ENCODE peak calls at places on chromosomes 5 and 9, in seven cellular contexts. D, A, J, P, O, C and K are unnamed samples.
A peak's percentile ranks its signal among the peaks of the same experiment; 100 is the strongest.

GRCh38 chr5:136819526-136820302 is 454.4 kb upstream of the TRPC7 start:
- DNase-seq in D (no peak), A (peak; percentile 37), J (no peak), P (no peak), O (no peak), C (no peak), K (no peak)

GRCh38 chr9:130304141-130304540 is 38.6 kb downstream of the HMCN2 start:
- DNase-seq in D (no peak), A (no peak), J (no peak), P (no peak), O (no peak), C (no peak), K (no peak)

GRCh38 chr9:77899679-77900354 is 131.8 kb downstream of the GNAQ start:
- DNase-seq in D (peak; percentile 87), A (no peak), J (no peak), P (peak; percentile 70), O (no peak), C (no peak), K (no peak)

GRCh38 chr9:22203371-22204138 is 194.4 kb upstream of the CDKN2B start:
- DNase-seq in D (peak; percentile 54), A (peak; percentile 5), J (no peak), P (peak; percentile 52), O (no peak), C (no peak), K (no peak)

GRCh38 chr9:127035948-127036347 is 86.5 kb downstream of the ANGPTL2 start:
- DNase-seq in D (no peak), A (no peak), J (no peak), P (peak; percentile 29), O (no peak), C (no peak), K (no peak)

GRCh38 chr5:141637693-141638419 is 1.1 kb downstream of the RELL2 start:
- DNase-seq in D (peak; percentile 37), A (peak; percentile 93), J (peak; percentile 87), P (peak; percentile 53), O (peak; percentile 94), C (peak; percentile 68), K (peak; percentile 72)

GRCh38 chr5:15757103-15757502 is 257.1 kb downstream of the FBXL7 start:
- DNase-seq in D (peak; percentile 64), A (peak; percentile 59), J (no peak), P (peak; percentile 20), O (no peak), C (peak; percentile 24), K (no peak)

GRCh38 chr5:158995694-158996173 is 104.0 kb downstream of the EBF1 start:
- DNase-seq in D (no peak), A (no peak), J (no peak), P (no peak), O (no peak), C (no peak), K (no peak)

GRCh38 chr5:27472000-27472763 is 433.8 kb upstream of the CDH9 start:
- DNase-seq in D (peak; percentile 19), A (peak; percentile 96), J (peak; percentile 89), P (peak; percentile 93), O (peak; percentile 97), C (no peak), K (peak; percentile 56)

GRCh38 chr9:69675563-69675962 is 3.4 kb upstream of the APBA1 start:
- DNase-seq in D (no peak), A (no peak), J (no peak), P (no peak), O (no peak), C (no peak), K (no peak)

GRCh38 chr9:98899399-98900056 is 44.2 kb upstream of the COL15A1 start:
- DNase-seq in D (peak; percentile 91), A (no peak), J (no peak), P (peak; percentile 83), O (no peak), C (no peak), K (no peak)

GRCh38 chr9:99905833-99906402 is 536 bp upstream of the STX17 start:
- DNase-seq in D (peak; percentile 6), A (no peak), J (no peak), P (peak; percentile 16), O (no peak), C (peak; percentile 23), K (no peak)

DNA sequence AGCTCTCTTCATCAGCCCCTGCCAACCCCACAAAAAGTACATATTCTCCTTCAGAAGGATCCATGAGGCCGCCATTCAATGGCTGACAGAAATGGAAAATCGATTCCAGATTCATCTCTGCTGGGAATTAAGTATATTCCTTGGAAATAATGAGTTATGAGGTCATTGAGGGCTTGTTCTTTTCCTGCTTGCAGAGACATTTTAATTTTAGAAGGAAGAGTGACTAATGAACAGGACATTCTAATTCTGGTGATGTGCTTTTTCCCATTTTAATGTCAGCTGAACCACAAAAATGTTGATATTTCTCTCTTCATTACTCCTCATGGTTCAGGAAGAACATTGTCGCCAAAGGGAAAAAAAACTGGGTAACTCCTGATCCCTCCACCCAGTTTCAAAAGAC is 314.0 kb downstream of the PIK3R1 start:
- DNase-seq in D (peak; percentile 35), A (no peak), J (no peak), P (peak; percentile 61), O (no peak), C (no peak), K (no peak)
- H3K18ac ChIP-seq in D (peak overlapping the region; percentile 65), A (no peak overlapping the region), J (no peak overlapping the region), P (no peak overlapping the region), O (no peak overlapping the region), C (no peak overlapping the region), K (no peak overlapping the region)

GRCh38 chr5:78907255-78907886 is 77.7 kb downstream of the ARSB start:
- DNase-seq in D (peak; percentile 99), A (peak; percentile 65), J (no peak), P (peak; percentile 95), O (no peak), C (peak; percentile 25), K (no peak)
- H3K4me1 ChIP-seq in D (peaks cover 21% of the 10 kb centered on the region), A (peaks cover 11% of the 10 kb centered on the region), J (peaks cover 11% of the 10 kb centered on the region), P (peaks cover 9% of the 10 kb centered on the region), O (peaks cover 5% of the 10 kb centered on the region), C (peaks cover 10% of the 10 kb centered on the region), K (peaks cover 25% of the 10 kb centered on the region)

GRCh38 chr9:106799146-106799545 is 63.8 kb upstream of the ZNF462 start:
- DNase-seq in D (peak; percentile 79), A (peak; percentile 73), J (no peak), P (peak; percentile 60), O (no peak), C (peak; percentile 71), K (no peak)
- H3K18ac ChIP-seq in D (no peak overlapping the region), A (no peak overlapping the region), J (no peak overlapping the region), P (no peak overlapping the region), O (no peak overlapping the region), C (no peak overlapping the region), K (no peak overlapping the region)

GRCh38 chr5:56412601-56413379 is 179.7 kb upstream of the ANKRD55 start:
- DNase-seq in D (no peak), A (no peak), J (no peak), P (peak; percentile 50), O (no peak), C (no peak), K (no peak)
- H3K4me1 ChIP-seq in D (peaks cover 19% of the 10 kb centered on the region), A (no peaks in the 10 kb centered on the region), J (no peaks in the 10 kb centered on the region), P (peaks cover 1% of the 10 kb centered on the region), O (no peaks in the 10 kb centered on the region), C (peaks cover 6% of the 10 kb centered on the region), K (no peaks in the 10 kb centered on the region)

GRCh38 chr5:111777382-111777781 is 20.4 kb upstream of the NREP start:
- DNase-seq in D (no peak), A (no peak), J (no peak), P (no peak), O (no peak), C (no peak), K (no peak)
- H3K18ac ChIP-seq in D (no peak overlapping the region), A (no peak overlapping the region), J (no peak overlapping the region), P (no peak overlapping the region), O (no peak overlapping the region), C (no peak overlapping the region), K (no peak overlapping the region)

DNA sequence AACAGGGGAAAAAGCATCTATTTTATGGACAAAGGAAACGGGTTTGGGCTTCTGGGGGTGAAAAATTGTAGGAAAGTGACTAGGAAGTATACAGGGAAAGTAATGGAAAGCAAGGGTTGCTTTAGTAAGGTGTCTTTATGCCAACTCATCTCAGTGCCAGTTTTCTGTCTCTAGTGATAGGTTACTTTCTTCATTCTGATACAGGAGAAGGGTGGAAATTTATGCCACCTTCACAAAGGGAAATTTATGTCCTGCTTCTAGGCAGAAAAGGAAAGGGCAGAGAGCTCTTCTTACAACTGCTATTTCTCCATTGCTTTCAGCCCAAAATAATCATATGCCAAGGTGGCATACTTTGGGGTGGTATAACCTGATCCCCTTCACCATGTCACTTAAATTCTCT is 20.1 kb upstream of the ERMP1 start:
- DNase-seq in D (no peak), A (no peak), J (no peak), P (no peak), O (no peak), C (no peak), K (no peak)
- H3K4me1 ChIP-seq in D (peaks cover 2% of the 10 kb centered on the region), A (no peaks in the 10 kb centered on the region), J (no peaks in the 10 kb centered on the region), P (peaks cover 4% of the 10 kb centered on the region), O (no peaks in the 10 kb centered on the region), C (peaks cover 2% of the 10 kb centered on the region), K (no peaks in the 10 kb centered on the region)

DNA sequence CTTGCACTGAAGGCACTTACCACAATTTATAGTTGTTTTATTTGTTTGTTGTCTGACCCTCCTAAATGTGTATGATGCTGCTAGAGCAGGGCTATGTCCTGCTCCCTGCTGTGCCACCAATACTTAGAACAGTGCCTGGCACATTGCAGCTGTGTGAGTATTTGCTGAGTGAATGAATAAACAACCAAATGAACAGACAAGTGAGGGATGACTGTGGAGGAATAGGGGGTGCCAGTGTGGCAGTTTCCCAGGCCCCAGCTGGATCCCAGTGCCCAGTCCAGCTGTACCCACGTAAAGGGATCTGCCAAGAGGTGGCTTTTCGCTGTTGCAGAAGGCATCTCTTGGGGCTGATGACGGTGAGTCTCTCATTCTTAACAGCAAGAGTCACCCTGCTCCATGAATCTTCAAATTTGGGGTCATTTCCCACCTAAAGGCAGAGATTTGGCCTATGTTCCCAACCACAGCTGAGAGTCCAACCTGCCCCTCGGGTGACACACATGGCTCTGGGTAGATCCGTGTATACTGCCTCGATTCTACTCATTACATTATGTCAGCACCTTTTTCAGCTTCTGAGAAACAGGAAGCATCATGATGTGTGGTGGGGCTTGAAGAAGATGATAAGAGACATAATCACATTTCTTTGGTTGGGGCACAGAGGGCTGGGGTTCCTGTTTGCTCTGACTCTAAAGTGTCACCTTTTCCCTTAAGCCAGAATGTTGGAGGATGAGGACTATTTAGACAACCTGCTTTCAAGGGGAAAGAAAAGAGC is 14.3 kb downstream of the IL5 start:
- DNase-seq in D (no peak), A (no peak), J (no peak), P (no peak), O (no peak), C (no peak), K (no peak)
- H3K18ac ChIP-seq in D (no peak overlapping the region), A (no peak overlapping the region), J (no peak overlapping the region), P (no peak overlapping the region), O (no peak overlapping the region), C (no peak overlapping the region), K (no peak overlapping the region)

GRCh38 chr9:90816690-90817089 is 15.1 kb downstream of the SYK start:
- DNase-seq in D (no peak), A (no peak), J (no peak), P (no peak), O (no peak), C (no peak), K (no peak)
- H3K4me1 ChIP-seq in D (no peaks in the 10 kb centered on the region), A (no peaks in the 10 kb centered on the region), J (no peaks in the 10 kb centered on the region), P (peaks cover 6% of the 10 kb centered on the region), O (no peaks in the 10 kb centered on the region), C (no peaks in the 10 kb centered on the region), K (no peaks in the 10 kb centered on the region)

GRCh38 chr9:23573800-23574199 is 252.2 kb downstream of the ELAVL2 start:
- DNase-seq in D (no peak), A (no peak), J (no peak), P (no peak), O (no peak), C (no peak), K (no peak)
- H3K18ac ChIP-seq in D (no peak overlapping the region), A (no peak overlapping the region), J (no peak overlapping the region), P (no peak overlapping the region), O (no peak overlapping the region), C (no peak overlapping the region), K (no peak overlapping the region)